ENCODE peak calls at places on chromosome 4, in ten cellular contexts. One of them, this sample, is unnamed.
A peak's percentile ranks its signal among the peaks of the same experiment; 100 is the strongest.

GRCh38 chr4:687975-688694 is 816 bp downstream of the SLC49A3 start:
- DNase-seq in bronchial epithelial cell: no peak
- DNase-seq in fibroblast of lung: no peak
- DNase-seq in effector memory CD4-positive, alpha-beta T cell: no peak
- DNase-seq in activated T-cell treated with anti-CD3 and anti-CD28 coated beads, Interleukin-2, amount 50 U/mL, for 48 hours: no peak
- DNase-seq in stimulated activated CD4-positive, alpha-beta T cell treated with anti-CD3 and anti-CD28 coated beads, Interleukin-15, amount 100 ng/mL, for 48 hours: no peak
- DNase-seq in WTC11: peak; percentile 71
- DNase-seq in mucosa of descending colon: peak; percentile 68
- DNase-seq in T-cell: no peak
- DNase-seq in KG1: no peak
- DNase-seq in this sample: peak; percentile 20

GRCh38 chr4:82372874-82373815 is 646 bp downstream of the HNRNPD start:
- DNase-seq in bronchial epithelial cell: peak; percentile 68
- DNase-seq in fibroblast of lung: peak; percentile 69
- DNase-seq in effector memory CD4-positive, alpha-beta T cell: peak; percentile 55
- DNase-seq in activated T-cell treated with anti-CD3 and anti-CD28 coated beads, Interleukin-2, amount 50 U/mL, for 48 hours: peak; percentile 86
- DNase-seq in stimulated activated CD4-positive, alpha-beta T cell treated with anti-CD3 and anti-CD28 coated beads, Interleukin-15, amount 100 ng/mL, for 48 hours: peak; percentile 78
- DNase-seq in WTC11: peak; percentile 57
- DNase-seq in mucosa of descending colon: peak; percentile 88
- DNase-seq in T-cell: peak; percentile 57
- DNase-seq in KG1: peak; percentile 29
- DNase-seq in this sample: peak; percentile 69

GRCh38 chr4:5821665-5822358 is 71.1 kb downstream of the CRMP1 start:
- DNase-seq in bronchial epithelial cell: no peak
- DNase-seq in fibroblast of lung: no peak
- DNase-seq in effector memory CD4-positive, alpha-beta T cell: no peak
- DNase-seq in activated T-cell treated with anti-CD3 and anti-CD28 coated beads, Interleukin-2, amount 50 U/mL, for 48 hours: peak; percentile 32
- DNase-seq in stimulated activated CD4-positive, alpha-beta T cell treated with anti-CD3 and anti-CD28 coated beads, Interleukin-15, amount 100 ng/mL, for 48 hours: no peak
- DNase-seq in WTC11: peak; percentile 71
- DNase-seq in mucosa of descending colon: no peak
- DNase-seq in T-cell: no peak
- DNase-seq in KG1: no peak
- DNase-seq in this sample: no peak

GRCh38 chr4:8081621-8082516 is 76.7 kb downstream of the ABLIM2 start:
- DNase-seq in bronchial epithelial cell: no peak
- DNase-seq in fibroblast of lung: no peak
- DNase-seq in effector memory CD4-positive, alpha-beta T cell: no peak
- DNase-seq in activated T-cell treated with anti-CD3 and anti-CD28 coated beads, Interleukin-2, amount 50 U/mL, for 48 hours: no peak
- DNase-seq in stimulated activated CD4-positive, alpha-beta T cell treated with anti-CD3 and anti-CD28 coated beads, Interleukin-15, amount 100 ng/mL, for 48 hours: no peak
- DNase-seq in WTC11: no peak
- DNase-seq in mucosa of descending colon: no peak
- DNase-seq in T-cell: no peak
- DNase-seq in KG1: no peak
- DNase-seq in this sample: no peak

GRCh38 chr4:2135083-2135482 is 76.0 kb downstream of the NAT8L start:
- DNase-seq in bronchial epithelial cell: no peak
- DNase-seq in fibroblast of lung: peak; percentile 49
- DNase-seq in effector memory CD4-positive, alpha-beta T cell: no peak
- DNase-seq in activated T-cell treated with anti-CD3 and anti-CD28 coated beads, Interleukin-2, amount 50 U/mL, for 48 hours: peak; percentile 26
- DNase-seq in stimulated activated CD4-positive, alpha-beta T cell treated with anti-CD3 and anti-CD28 coated beads, Interleukin-15, amount 100 ng/mL, for 48 hours: no peak
- DNase-seq in WTC11: no peak
- DNase-seq in mucosa of descending colon: no peak
- DNase-seq in T-cell: peak; percentile 41
- DNase-seq in KG1: peak; percentile 6
- DNase-seq in this sample: no peak

GRCh38 chr4:166008510-166008909 is 135.5 kb downstream of the TLL1 start:
- DNase-seq in bronchial epithelial cell: no peak
- DNase-seq in fibroblast of lung: no peak
- DNase-seq in effector memory CD4-positive, alpha-beta T cell: no peak
- DNase-seq in activated T-cell treated with anti-CD3 and anti-CD28 coated beads, Interleukin-2, amount 50 U/mL, for 48 hours: no peak
- DNase-seq in stimulated activated CD4-positive, alpha-beta T cell treated with anti-CD3 and anti-CD28 coated beads, Interleukin-15, amount 100 ng/mL, for 48 hours: no peak
- DNase-seq in WTC11: no peak
- DNase-seq in mucosa of descending colon: no peak
- DNase-seq in T-cell: no peak
- DNase-seq in KG1: no peak
- DNase-seq in this sample: no peak

GRCh38 chr4:39834269-39834668 is 136.3 kb downstream of the UBE2K start:
- DNase-seq in bronchial epithelial cell: no peak
- DNase-seq in fibroblast of lung: no peak
- DNase-seq in effector memory CD4-positive, alpha-beta T cell: no peak
- DNase-seq in activated T-cell treated with anti-CD3 and anti-CD28 coated beads, Interleukin-2, amount 50 U/mL, for 48 hours: no peak
- DNase-seq in stimulated activated CD4-positive, alpha-beta T cell treated with anti-CD3 and anti-CD28 coated beads, Interleukin-15, amount 100 ng/mL, for 48 hours: no peak
- DNase-seq in WTC11: no peak
- DNase-seq in mucosa of descending colon: no peak
- DNase-seq in T-cell: no peak
- DNase-seq in KG1: no peak
- DNase-seq in this sample: no peak

GRCh38 chr4:156615066-156615514 is 356.5 kb downstream of the PDGFC start:
- DNase-seq in bronchial epithelial cell: no peak
- DNase-seq in fibroblast of lung: peak; percentile 100
- DNase-seq in effector memory CD4-positive, alpha-beta T cell: no peak
- DNase-seq in activated T-cell treated with anti-CD3 and anti-CD28 coated beads, Interleukin-2, amount 50 U/mL, for 48 hours: no peak
- DNase-seq in stimulated activated CD4-positive, alpha-beta T cell treated with anti-CD3 and anti-CD28 coated beads, Interleukin-15, amount 100 ng/mL, for 48 hours: no peak
- DNase-seq in WTC11: no peak
- DNase-seq in mucosa of descending colon: no peak
- DNase-seq in T-cell: no peak
- DNase-seq in KG1: no peak
- DNase-seq in this sample: no peak

GRCh38 chr4:187017156-187017555 is 293.5 kb upstream of the FAT1 start:
- DNase-seq in bronchial epithelial cell: no peak
- DNase-seq in fibroblast of lung: no peak
- DNase-seq in effector memory CD4-positive, alpha-beta T cell: no peak
- DNase-seq in activated T-cell treated with anti-CD3 and anti-CD28 coated beads, Interleukin-2, amount 50 U/mL, for 48 hours: no peak
- DNase-seq in stimulated activated CD4-positive, alpha-beta T cell treated with anti-CD3 and anti-CD28 coated beads, Interleukin-15, amount 100 ng/mL, for 48 hours: no peak
- DNase-seq in WTC11: no peak
- DNase-seq in mucosa of descending colon: no peak
- DNase-seq in T-cell: no peak
- DNase-seq in KG1: no peak
- DNase-seq in this sample: no peak